ENCODE peak calls at places on chromosomes 4 and X, in five cellular contexts. Y is PC-3, V is MM.1S, X is OCI-LY7, M is HCT116. H is an unnamed sample.

GRCh38 chr4:26124753-26125236 is 196.0 kb upstream of the RBPJ start:
- DNase-seq in Y (peak; percentile 46), V (no peak), X (no peak), M (peak; percentile 19), H (no peak)

GRCh38 chrX:21741869-21742701 is 15.8 kb downstream of the SMPX start:
- DNase-seq in Y (no peak), V (no peak), X (no peak), M (no peak), H (no peak)

GRCh38 chrX:132749406-132749805 is 209.0 kb downstream of the HS6ST2 start:
- DNase-seq in Y (no peak), V (no peak), X (no peak), M (no peak), H (no peak)

GRCh38 chr4:72977936-72978485 is 91.5 kb downstream of the COX18 start:
- DNase-seq in Y (no peak), V (no peak), X (no peak), M (no peak), H (no peak)

GRCh38 chrX:22300130-22300529 is 27.4 kb downstream of the CBLL2 start:
- DNase-seq in Y (peak; percentile 75), V (peak; percentile 73), X (no peak), M (peak; percentile 45), H (no peak)

GRCh38 chrX:9816094-9816700 is 30.0 kb downstream of the SHROOM2 start:
- DNase-seq in Y (no peak), V (no peak), X (no peak), M (no peak), H (no peak)

GRCh38 chr4:88008133-88008621 is 742 bp downstream of the PKD2 start:
- DNase-seq in Y (peak; percentile 35), V (peak; percentile 43), X (peak; percentile 37), M (no peak), H (peak; percentile 75)

GRCh38 chrX:131405497-131405896 is 116.4 kb upstream of the IGSF1 start:
- DNase-seq in Y (peak; percentile 1), V (no peak), X (no peak), M (no peak), H (peak; percentile 17)

GRCh38 chr4:73988096-73988495 is at the start of gene PPBP:
- DNase-seq in Y (no peak), V (no peak), X (no peak), M (no peak), H (no peak)

GRCh38 chrX:10608099-10608498 is 12.3 kb downstream of the MID1 start:
- DNase-seq in Y (peak; percentile 84), V (no peak), X (no peak), M (no peak), H (no peak)

GRCh38 chr4:144174401-144175067 is 34.0 kb upstream of the GYPA start:
- DNase-seq in Y (peak; percentile 81), V (peak; percentile 70), X (peak; percentile 54), M (peak; percentile 44), H (peak; percentile 67)

GRCh38 chrX:51507551-51507950 is 11.2 kb upstream of the NUDT11 start:
- DNase-seq in Y (no peak), V (no peak), X (no peak), M (no peak), H (no peak)

GRCh38 chr4:48543796-48544195 is 53.7 kb downstream of the ZAR1 start:
- DNase-seq in Y (no peak), V (no peak), X (no peak), M (no peak), H (no peak)

GRCh38 chrX:75211976-75212375 is 55.9 kb upstream of the ABCB7 start:
- DNase-seq in Y (no peak), V (no peak), X (no peak), M (no peak), H (no peak)

GRCh38 chr4:88591787-88592599 is at the start of gene HERC3:
- DNase-seq in Y (peak; percentile 83), V (peak; percentile 88), X (peak; percentile 88), M (peak; percentile 59), H (peak; percentile 95)

GRCh38 chr4:172809319-172809718 is 359.3 kb upstream of the GALNT7 start:
- DNase-seq in Y (no peak), V (no peak), X (no peak), M (no peak), H (peak; percentile 55)

DNA sequence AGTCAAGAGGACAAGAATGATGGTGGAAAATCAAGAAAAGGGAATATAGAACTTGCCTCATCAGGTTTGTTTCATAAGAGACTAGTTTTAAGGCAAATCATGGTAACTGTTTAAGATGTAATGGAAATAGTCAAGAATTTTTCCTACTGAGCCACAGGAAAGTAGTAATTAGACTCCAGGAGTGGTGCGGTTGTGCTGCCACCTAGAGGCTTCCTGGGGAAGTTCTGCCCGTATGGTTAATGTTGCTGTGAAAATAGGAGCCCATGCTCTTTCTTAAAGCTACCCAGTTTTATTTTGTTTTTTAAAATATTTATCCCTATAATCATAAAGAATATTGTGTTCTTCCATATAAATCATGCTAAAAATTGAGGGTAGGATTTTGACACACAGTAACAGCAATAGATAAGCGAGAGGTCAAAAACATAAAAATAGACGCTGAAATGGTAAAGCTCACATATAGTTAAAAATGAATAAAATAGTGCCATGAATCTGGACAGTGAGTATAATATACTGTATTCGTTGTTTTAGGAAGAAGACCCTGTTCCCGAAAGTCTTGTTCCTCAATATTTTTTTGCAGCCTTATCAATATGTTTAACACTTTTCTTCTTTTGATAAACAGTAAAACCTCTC is 87.0 kb downstream of the PHOX2B start:
- DNase-seq in Y (peak; percentile 67), V (peak; percentile 19), X (peak; percentile 46), M (peak; percentile 31), H (peak; percentile 58)
- TF ChIP-seq EZH2phosphoT487 in Y (no peak), V (no peak), X (no peak), M (no peak), H (no peak)

GRCh38 chrX:33142331-33142730 is 69.0 kb downstream of the DMD start:
- DNase-seq in Y (no peak), V (no peak), X (no peak), M (no peak), H (no peak)
- H3K4me2 ChIP-seq in Y (no peak overlapping the region), V (no peak overlapping the region), X (no peak overlapping the region), M (no peak overlapping the region), H (no peak overlapping the region)

GRCh38 chrX:100478714-100479113 is 68.6 kb upstream of the PCDH19 start:
- DNase-seq in Y (no peak), V (no peak), X (no peak), M (no peak), H (no peak)
- TF ChIP-seq EZH2phosphoT487 in Y (no peak), V (no peak), X (no peak), M (no peak), H (no peak)

GRCh38 chr4:165336743-165337142 is 9.3 kb downstream of the MSMO1 start:
- DNase-seq in Y (no peak), V (no peak), X (no peak), M (no peak), H (no peak)
- H3K4me2 ChIP-seq in Y (no peak overlapping the region), V (no peak overlapping the region), X (no peak overlapping the region), M (no peak overlapping the region), H (peak overlapping the region; percentile 86)

DNA sequence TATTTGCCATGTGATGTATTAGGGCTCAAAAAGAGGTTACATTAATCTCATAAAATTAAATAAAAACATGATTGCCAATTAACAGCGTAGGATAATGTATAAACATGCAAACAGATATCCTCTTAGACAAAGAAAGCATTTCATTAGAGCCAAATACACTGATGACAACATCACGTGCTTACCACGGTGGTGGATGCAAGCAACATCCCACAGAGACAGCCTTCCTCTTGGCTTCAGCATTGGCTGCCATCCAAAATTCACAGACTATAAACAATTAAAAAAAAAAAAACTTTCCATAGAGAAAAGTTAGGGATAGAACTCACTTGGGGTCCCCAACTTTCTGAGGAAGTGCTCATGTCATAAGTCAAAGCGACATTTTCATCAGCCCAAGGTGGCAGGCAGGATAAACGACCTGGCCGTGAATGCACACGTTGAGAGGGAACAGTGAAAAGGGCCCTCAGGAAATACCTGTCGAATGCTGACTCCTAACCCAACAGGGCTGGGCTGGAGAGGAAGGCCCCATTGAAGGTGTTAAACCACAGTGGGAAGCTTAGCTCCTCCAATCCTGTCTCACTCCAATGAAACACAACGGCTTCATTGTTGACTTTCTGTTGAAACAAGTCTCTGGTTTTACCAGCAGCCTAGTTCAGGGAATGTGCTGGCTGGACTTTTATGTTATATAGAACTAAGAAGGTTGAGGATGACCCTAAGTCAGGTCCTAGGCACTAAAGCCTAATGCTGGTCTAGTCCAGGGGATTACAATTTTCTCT is 48.4 kb downstream of the IDS start:
- DNase-seq in Y (no peak), V (no peak), X (no peak), M (no peak), H (no peak)
- TF ChIP-seq EZH2phosphoT487 in Y (no peak), V (no peak), X (no peak), M (no peak), H (no peak)

H was measured in neural progenitor cell.